ENCODE peak calls at places on chromosomes 5 and 9, in five cellular contexts. N is hypothalamus, L is NCI-H1417, J is heart left ventricle, S is substantia nigra. F is an unnamed sample.
A peak's percentile ranks its signal among the peaks of the same experiment; 100 is the strongest.

GRCh38 chr5:36276864-36277263 is 24.8 kb downstream of the RANBP3L start:
- DNase-seq in N (no peak), L (peak; percentile 17), J (no peak), S (no peak), F (no peak)

GRCh38 chr5:17020586-17021362 is 84.7 kb upstream of the MYO10 start:
- DNase-seq in N (no peak), L (no peak), J (no peak), S (no peak), F (no peak)

GRCh38 chr5:164235176-164235914 is 729.9 kb downstream of the MAT2B start:
- DNase-seq in N (no peak), L (no peak), J (no peak), S (no peak), F (no peak)

GRCh38 chr9:69027355-69028097 is 8.0 kb upstream of the FXN start:
- DNase-seq in N (no peak), L (peak; percentile 55), J (no peak), S (no peak), F (peak; percentile 56)

GRCh38 chr9:114033397-114034103 is 44.5 kb downstream of the AMBP start:
- DNase-seq in N (no peak), L (no peak), J (no peak), S (no peak), F (no peak)

GRCh38 chr9:36742264-36742663 is 169.6 kb downstream of the MELK start:
- DNase-seq in N (no peak), L (no peak), J (no peak), S (no peak), F (no peak)

GRCh38 chr5:39360483-39361071 is 3.7 kb downstream of the C9 start:
- DNase-seq in N (no peak), L (no peak), J (no peak), S (no peak), F (no peak)

GRCh38 chr5:76143884-76144283 is 60.7 kb downstream of the SV2C start:
- DNase-seq in N (no peak), L (no peak), J (no peak), S (no peak), F (no peak)

GRCh38 chr5:76617675-76618074 is 5.5 kb downstream of the F2RL2 start:
- DNase-seq in N (no peak), L (no peak), J (no peak), S (no peak), F (no peak)

GRCh38 chr5:146426853-146427618 is 20.1 kb upstream of the TCERG1 start:
- DNase-seq in N (no peak), L (peak; percentile 10), J (no peak), S (no peak), F (no peak)

GRCh38 chr5:138641547-138642298 is 66.5 kb upstream of the HSPA9 start:
- DNase-seq in N (no peak), L (no peak), J (peak; percentile 84), S (no peak), F (peak; percentile 77)

GRCh38 chr9:74498616-74499095 is 1.5 kb downstream of the RORB start:
- DNase-seq in N (no peak), L (no peak), J (no peak), S (no peak), F (no peak)

GRCh38 chr9:99103909-99104458 is 929 bp upstream of the TGFBR1 start:
- DNase-seq in N (no peak), L (no peak), J (no peak), S (no peak), F (peak; percentile 19)

GRCh38 chr5:116441223-116441622 is 133.4 kb downstream of the SEMA6A start:
- DNase-seq in N (no peak), L (peak; percentile 36), J (no peak), S (no peak), F (no peak)

GRCh38 chr5:108295588-108296368 is 86.1 kb downstream of the FBXL17 start:
- DNase-seq in N (no peak), L (no peak), J (no peak), S (no peak), F (no peak)

GRCh38 chr5:153352685-153353219 is 137.7 kb upstream of the GRIA1 start:
- DNase-seq in N (no peak), L (peak; percentile 62), J (no peak), S (no peak), F (no peak)

GRCh38 chr5:616342-617039 is 4.4 kb downstream of the CEP72 start:
- DNase-seq in N (no peak), L (no peak), J (no peak), S (no peak), F (no peak)

GRCh38 chr9:123513554-123513953 is 157.6 kb downstream of the CRB2 start:
- DNase-seq in N (no peak), L (no peak), J (no peak), S (no peak), F (no peak)

GRCh38 chr5:14580037-14581034 is 1.3 kb upstream of the OTULINL start:
- DNase-seq in N (no peak), L (peak; percentile 53), J (no peak), S (no peak), F (no peak)

GRCh38 chr9:4700093-4700492 is 20.7 kb downstream of the CDC37L1 start:
- DNase-seq in N (no peak), L (no peak), J (no peak), S (no peak), F (no peak)

GRCh38 chr9:130034570-130034969 is 8.4 kb downstream of the FNBP1 start:
- DNase-seq in N (no peak), L (no peak), J (no peak), S (no peak), F (no peak)

GRCh38 chr9:99354104-99354503 is 132.0 kb downstream of the SEC61B start:
- DNase-seq in N (no peak), L (no peak), J (no peak), S (no peak), F (no peak)

GRCh38 chr9:92278117-92278516 is 15.4 kb downstream of the IARS1 start:
- DNase-seq in N (no peak), L (no peak), J (no peak), S (no peak), F (no peak)

GRCh38 chr5:106451998-106452397 is 1218.7 kb downstream of the EFNA5 start:
- DNase-seq in N (no peak), L (no peak), J (no peak), S (no peak), F (no peak)

GRCh38 chr5:173671121-173671949 is 54.9 kb upstream of the BOD1 start:
- DNase-seq in N (peak; percentile 39), L (no peak), J (peak; percentile 68), S (peak; percentile 19), F (peak; percentile 56)

GRCh38 chr5:150130493-150130922 is 25.1 kb downstream of the PDGFRB start:
- DNase-seq in N (no peak), L (no peak), J (no peak), S (no peak), F (no peak)

GRCh38 chr9:29214162-29214520 is 1640.9 kb upstream of the C9orf72 start:
- DNase-seq in N (no peak), L (peak; percentile 82), J (no peak), S (no peak), F (peak; percentile 78)

GRCh38 chr9:121776009-121776738 is 124.7 kb downstream of the DAB2IP start:
- DNase-seq in N (no peak), L (no peak), J (peak; percentile 48), S (no peak), F (no peak)

GRCh38 chr5:123157797-123158528 is 68.9 kb downstream of the PRDM6 start:
- DNase-seq in N (no peak), L (no peak), J (no peak), S (no peak), F (no peak)

GRCh38 chr5:97142521-97143254 is at the start of gene LIX1:
- DNase-seq in N (peak; percentile 39), L (peak; percentile 42), J (no peak), S (peak; percentile 19), F (peak; percentile 51)

GRCh38 chr5:375336-375920 is 53.9 kb downstream of the AHRR start:
- DNase-seq in N (no peak), L (no peak), J (peak; percentile 47), S (no peak), F (peak; percentile 4)

GRCh38 chr9:86027767-86028166 is 71.6 kb downstream of the GOLM1 start:
- DNase-seq in N (no peak), L (no peak), J (no peak), S (no peak), F (no peak)

GRCh38 chr5:88729476-88730182 is 153.4 kb downstream of the MEF2C start:
- DNase-seq in N (no peak), L (peak; percentile 66), J (no peak), S (no peak), F (peak; percentile 87)

GRCh38 chr5:56350030-56350594 is 117.0 kb upstream of the ANKRD55 start:
- DNase-seq in N (no peak), L (no peak), J (no peak), S (no peak), F (no peak)